ENCODE peak calls at places on chromosomes 6 and 20, in nine cellular contexts. One of them, this sample, is unnamed. For H3K4me1, the result is how much of the 10 kb centered on the place peaks cover.

GRCh38 chr6:67175091-67175490 is 1460.0 kb upstream of the ADGRB3 start:
- DNase-seq in sigmoid colon: no peak
- DNase-seq in MM.1S: no peak
- DNase-seq in K562: no peak
- DNase-seq in A549: no peak
- DNase-seq in left lung: no peak
- DNase-seq in IMR-90: no peak
- DNase-seq in tibial nerve: no peak
- DNase-seq in lower lobe of right lung: no peak
- DNase-seq in this sample: no peak

GRCh38 chr6:4610256-4610655 is 165.9 kb upstream of the CDYL start:
- DNase-seq in sigmoid colon: peak
- DNase-seq in IMR-90: peak
- DNase-seq in tibial nerve: no peak
- DNase-seq in MM.1S: no peak
- DNase-seq in left lung: no peak
- DNase-seq in lower lobe of right lung: no peak
- DNase-seq in K562: no peak
- DNase-seq in A549: no peak
- DNase-seq in this sample: no peak

GRCh38 chr6:136723780-136724179 is 68.5 kb downstream of the MAP3K5 start:
- DNase-seq in sigmoid colon: no peak
- DNase-seq in lower lobe of right lung: peak
- DNase-seq in MM.1S: peak
- DNase-seq in K562: no peak
- DNase-seq in left lung: no peak
- DNase-seq in IMR-90: no peak
- DNase-seq in tibial nerve: no peak
- DNase-seq in A549: no peak
- DNase-seq in this sample: no peak

GRCh38 chr20:45343867-45344721 is 4.1 kb downstream of the SDC4 start:
- DNase-seq in IMR-90: peak
- DNase-seq in left lung: no peak
- DNase-seq in MM.1S: no peak
- DNase-seq in lower lobe of right lung: no peak
- DNase-seq in A549: no peak
- DNase-seq in sigmoid colon: peak
- DNase-seq in K562: peak
- DNase-seq in tibial nerve: no peak
- DNase-seq in this sample: peak

GRCh38 chr6:2209226-2209809 is 36.1 kb downstream of the GMDS start:
- DNase-seq in IMR-90: peak
- DNase-seq in sigmoid colon: no peak
- DNase-seq in A549: no peak
- DNase-seq in tibial nerve: no peak
- DNase-seq in lower lobe of right lung: no peak
- DNase-seq in K562: no peak
- DNase-seq in MM.1S: peak
- DNase-seq in left lung: no peak
- DNase-seq in this sample: peak

GRCh38 chr20:46746972-46747371 is 37.5 kb downstream of the SLC2A10 start:
- DNase-seq in left lung: no peak
- DNase-seq in lower lobe of right lung: no peak
- DNase-seq in K562: no peak
- DNase-seq in sigmoid colon: peak
- DNase-seq in MM.1S: no peak
- DNase-seq in IMR-90: peak
- DNase-seq in A549: no peak
- DNase-seq in tibial nerve: no peak
- DNase-seq in this sample: no peak

GRCh38 chr6:130872250-130873095 is 45.3 kb downstream of the SMLR1 start:
- DNase-seq in K562: peak
- DNase-seq in MM.1S: peak
- DNase-seq in sigmoid colon: peak
- DNase-seq in A549: peak
- DNase-seq in left lung: peak
- DNase-seq in lower lobe of right lung: peak
- DNase-seq in IMR-90: peak
- DNase-seq in tibial nerve: peak
- DNase-seq in this sample: peak

GRCh38 chr6:16717275-16717942 is 43.9 kb downstream of the ATXN1 start:
- DNase-seq in left lung: no peak
- DNase-seq in K562: no peak
- DNase-seq in A549: no peak
- DNase-seq in sigmoid colon: no peak
- DNase-seq in IMR-90: no peak
- DNase-seq in lower lobe of right lung: no peak
- DNase-seq in tibial nerve: no peak
- DNase-seq in MM.1S: no peak
- DNase-seq in this sample: no peak

GRCh38 chr20:1204061-1204460 is 807 bp downstream of the C20orf202 start:
- DNase-seq in lower lobe of right lung: no peak
- DNase-seq in A549: no peak
- DNase-seq in tibial nerve: no peak
- DNase-seq in left lung: no peak
- DNase-seq in MM.1S: no peak
- DNase-seq in IMR-90: no peak
- DNase-seq in sigmoid colon: no peak
- DNase-seq in K562: no peak
- DNase-seq in this sample: no peak

GRCh38 chr6:95846652-95847051 is 169.1 kb upstream of the FUT9 start:
- DNase-seq in MM.1S: no peak
- DNase-seq in tibial nerve: no peak
- DNase-seq in left lung: no peak
- DNase-seq in sigmoid colon: no peak
- DNase-seq in K562: no peak
- DNase-seq in IMR-90: no peak
- DNase-seq in lower lobe of right lung: no peak
- DNase-seq in A549: no peak
- DNase-seq in this sample: no peak

GRCh38 chr6:34817337-34817910 is 25.5 kb downstream of the BLTP3A start:
- DNase-seq in IMR-90: no peak
- DNase-seq in tibial nerve: no peak
- DNase-seq in A549: no peak
- DNase-seq in lower lobe of right lung: no peak
- DNase-seq in MM.1S: no peak
- DNase-seq in left lung: no peak
- DNase-seq in K562: no peak
- DNase-seq in sigmoid colon: no peak
- DNase-seq in this sample: no peak
- H3K4me1 ChIP-seq in IMR-90: under half
- H3K4me1 ChIP-seq in tibial nerve: under half
- H3K4me1 ChIP-seq in A549: under half
- H3K4me1 ChIP-seq in lower lobe of right lung: under half
- H3K4me1 ChIP-seq in MM.1S: under half
- H3K4me1 ChIP-seq in left lung: under half
- H3K4me1 ChIP-seq in K562: under half
- H3K4me1 ChIP-seq in sigmoid colon: under half
- H3K4me1 ChIP-seq in this sample: under half

GRCh38 chr6:72042088-72042487 is 155.7 kb downstream of the RIMS1 start:
- DNase-seq in tibial nerve: no peak
- DNase-seq in K562: no peak
- DNase-seq in left lung: no peak
- DNase-seq in IMR-90: no peak
- DNase-seq in A549: no peak
- DNase-seq in MM.1S: no peak
- DNase-seq in lower lobe of right lung: no peak
- DNase-seq in sigmoid colon: no peak
- DNase-seq in this sample: no peak
- TF ChIP-seq CTCF in tibial nerve: no peak
- TF ChIP-seq CTCF in K562: no peak
- TF ChIP-seq CTCF in left lung: no peak
- TF ChIP-seq CTCF in IMR-90: no peak
- TF ChIP-seq CTCF in A549: no peak
- TF ChIP-seq CTCF in MM.1S: no peak
- TF ChIP-seq CTCF in lower lobe of right lung: peak
- TF ChIP-seq CTCF in sigmoid colon: no peak
- TF ChIP-seq CTCF in this sample: no peak

DNA sequence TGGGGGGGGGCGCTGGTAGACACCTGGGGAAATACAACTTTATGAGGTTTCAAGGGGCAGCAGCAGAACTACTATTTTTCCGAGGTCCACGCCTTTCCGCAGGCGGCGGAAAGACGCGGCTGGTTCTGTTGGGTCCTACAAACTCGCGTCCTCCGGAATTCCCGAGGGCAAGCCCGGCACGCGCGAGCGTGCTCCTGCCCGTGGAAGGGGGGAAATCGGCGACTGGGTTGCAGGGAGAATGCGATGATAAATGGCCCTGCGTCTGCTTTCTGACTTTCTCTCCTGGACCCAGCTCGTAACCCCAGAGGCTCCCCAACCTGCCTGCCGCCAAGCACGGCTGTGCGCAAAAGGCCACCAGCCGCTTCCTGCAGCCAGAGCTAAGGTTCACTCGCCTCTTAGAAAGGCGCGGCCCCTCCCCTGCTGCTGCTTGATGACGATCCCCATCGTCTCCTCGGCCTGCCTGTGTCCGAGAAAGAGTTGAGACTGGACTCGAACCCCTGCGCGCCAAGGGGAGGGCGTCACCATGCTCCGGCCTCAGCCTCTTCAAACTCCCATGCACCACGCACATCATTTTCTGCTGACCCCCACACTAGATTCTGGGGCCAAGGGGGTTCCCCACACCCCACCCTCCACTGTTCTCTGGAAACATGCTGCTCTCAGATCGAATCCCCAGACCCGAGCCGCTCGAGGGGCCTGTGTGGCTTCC is 6.7 kb downstream of the FOXA2 start:
- DNase-seq in K562: no peak
- DNase-seq in IMR-90: no peak
- DNase-seq in tibial nerve: no peak
- DNase-seq in left lung: peak
- DNase-seq in sigmoid colon: no peak
- DNase-seq in lower lobe of right lung: peak
- DNase-seq in A549: no peak
- DNase-seq in MM.1S: no peak
- DNase-seq in this sample: no peak
- H3K4me3 ChIP-seq in K562: no peak
- H3K4me3 ChIP-seq in IMR-90: no peak
- H3K4me3 ChIP-seq in tibial nerve: no peak
- H3K4me3 ChIP-seq in left lung: peak
- H3K4me3 ChIP-seq in sigmoid colon: peak
- H3K4me3 ChIP-seq in lower lobe of right lung: peak
- H3K4me3 ChIP-seq in A549: peak
- H3K4me3 ChIP-seq in MM.1S: no peak
- H3K4me3 ChIP-seq in this sample: no peak

GRCh38 chr20:57683876-57684275 is 25.9 kb downstream of the PMEPA1 start:
- DNase-seq in MM.1S: no peak
- DNase-seq in K562: no peak
- DNase-seq in sigmoid colon: no peak
- DNase-seq in lower lobe of right lung: no peak
- DNase-seq in left lung: no peak
- DNase-seq in A549: no peak
- DNase-seq in IMR-90: no peak
- DNase-seq in tibial nerve: no peak
- DNase-seq in this sample: no peak

GRCh38 chr20:57680934-57681914 is 28.6 kb downstream of the PMEPA1 start:
- DNase-seq in IMR-90: no peak
- DNase-seq in A549: no peak
- DNase-seq in left lung: no peak
- DNase-seq in K562: no peak
- DNase-seq in tibial nerve: no peak
- DNase-seq in sigmoid colon: no peak
- DNase-seq in lower lobe of right lung: no peak
- DNase-seq in MM.1S: peak
- DNase-seq in this sample: no peak

GRCh38 chr20:57685134-57685851 is 24.5 kb downstream of the PMEPA1 start:
- DNase-seq in left lung: no peak
- DNase-seq in tibial nerve: no peak
- DNase-seq in MM.1S: no peak
- DNase-seq in IMR-90: no peak
- DNase-seq in sigmoid colon: no peak
- DNase-seq in lower lobe of right lung: no peak
- DNase-seq in K562: no peak
- DNase-seq in A549: no peak
- DNase-seq in this sample: no peak

GRCh38 chr20:57680131-57680716 is 29.6 kb downstream of the PMEPA1 start:
- DNase-seq in left lung: no peak
- DNase-seq in K562: no peak
- DNase-seq in tibial nerve: no peak
- DNase-seq in A549: no peak
- DNase-seq in MM.1S: peak
- DNase-seq in sigmoid colon: no peak
- DNase-seq in lower lobe of right lung: no peak
- DNase-seq in IMR-90: no peak
- DNase-seq in this sample: no peak

DNA sequence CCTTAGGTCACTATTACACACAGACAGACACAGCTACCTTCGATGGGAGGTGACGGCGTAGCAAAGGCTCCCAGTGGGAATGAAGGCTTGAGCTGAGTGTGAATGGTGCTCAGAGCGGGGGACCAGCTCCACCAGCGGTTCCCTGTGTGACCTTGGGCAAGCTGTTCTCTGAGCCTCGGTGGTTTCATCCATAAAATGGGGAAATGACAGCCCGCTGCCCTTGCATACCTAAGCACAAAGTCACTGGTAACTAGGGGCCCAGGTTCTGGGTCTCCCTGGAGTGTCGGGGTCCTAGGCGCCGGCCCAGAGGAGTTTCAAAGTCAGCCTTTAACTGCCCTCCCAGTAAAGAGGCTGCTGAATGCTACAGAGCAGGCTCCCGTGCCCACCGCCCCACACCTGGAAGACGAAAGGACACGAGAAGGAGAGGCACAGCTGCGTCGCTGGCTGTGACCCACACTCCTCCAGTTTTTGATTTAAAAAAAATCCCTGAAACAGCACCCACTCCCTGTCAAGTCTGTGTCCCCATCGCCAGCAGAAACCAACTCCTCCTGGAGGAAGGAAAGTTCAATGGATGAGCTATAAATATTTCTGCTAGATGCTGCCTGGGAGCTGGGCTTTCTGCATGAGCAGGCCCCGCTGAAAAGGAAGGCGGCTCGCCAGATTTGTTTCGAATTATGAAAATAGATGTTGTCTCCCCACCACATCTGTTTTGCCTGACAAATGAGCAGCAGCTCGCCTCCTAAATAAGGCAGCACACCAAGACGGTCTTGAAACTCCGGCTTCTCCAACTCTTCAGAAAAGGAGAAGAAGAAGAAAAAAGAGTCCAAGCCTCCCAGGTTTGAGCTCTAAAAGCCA is 27.4 kb downstream of the PMEPA1 start:
- DNase-seq in MM.1S: peak
- DNase-seq in K562: no peak
- DNase-seq in left lung: no peak
- DNase-seq in A549: no peak
- DNase-seq in sigmoid colon: no peak
- DNase-seq in IMR-90: no peak
- DNase-seq in lower lobe of right lung: no peak
- DNase-seq in tibial nerve: no peak
- DNase-seq in this sample: no peak
- H3K4me1 ChIP-seq in MM.1S: half or more
- H3K4me1 ChIP-seq in K562: under half
- H3K4me1 ChIP-seq in left lung: under half
- H3K4me1 ChIP-seq in A549: half or more
- H3K4me1 ChIP-seq in sigmoid colon: under half
- H3K4me1 ChIP-seq in IMR-90: under half
- H3K4me1 ChIP-seq in lower lobe of right lung: under half
- H3K4me1 ChIP-seq in tibial nerve: under half
- H3K4me1 ChIP-seq in this sample: under half

This sample was measured in psoas muscle.